ENCODE peak calls at places on chromosome 11, in four cellular contexts. One of them, this sample, is unnamed. For H3K4me1, the result is how much of the 10 kb centered on the place peaks cover.

GRCh38 chr11:3840870-3841425 is at the start of gene RHOG:
- DNase-seq in heart left ventricle: peak
- DNase-seq in CD8-positive, alpha-beta T cell: peak
- DNase-seq in A549: peak
- DNase-seq in this sample: peak

GRCh38 chr11:45921561-45922424 is 663 bp upstream of the LARGE2 start:
- DNase-seq in heart left ventricle: peak
- DNase-seq in CD8-positive, alpha-beta T cell: no peak
- DNase-seq in A549: no peak
- DNase-seq in this sample: peak

GRCh38 chr11:25441432-25441831 is 890.5 kb upstream of the ANO3 start:
- DNase-seq in heart left ventricle: no peak
- DNase-seq in CD8-positive, alpha-beta T cell: no peak
- DNase-seq in A549: no peak
- DNase-seq in this sample: no peak

GRCh38 chr11:1534682-1535081 is 37.4 kb downstream of the DUSP8 start:
- DNase-seq in heart left ventricle: no peak
- DNase-seq in CD8-positive, alpha-beta T cell: no peak
- DNase-seq in A549: no peak
- DNase-seq in this sample: no peak

GRCh38 chr11:44437122-44437521 is 127.2 kb upstream of the ALX4 start:
- DNase-seq in heart left ventricle: no peak
- DNase-seq in CD8-positive, alpha-beta T cell: no peak
- DNase-seq in A549: no peak
- DNase-seq in this sample: no peak

GRCh38 chr11:107824668-107825369 is 33.8 kb downstream of the SLC35F2 start:
- DNase-seq in heart left ventricle: no peak
- DNase-seq in CD8-positive, alpha-beta T cell: no peak
- DNase-seq in A549: no peak
- DNase-seq in this sample: no peak

GRCh38 chr11:10502770-10503169 is 38.2 kb downstream of the RNF141 start:
- DNase-seq in heart left ventricle: no peak
- DNase-seq in CD8-positive, alpha-beta T cell: no peak
- DNase-seq in A549: no peak
- DNase-seq in this sample: no peak

GRCh38 chr11:76086713-76087635 is 119.3 kb downstream of the WNT11 start:
- DNase-seq in heart left ventricle: no peak
- DNase-seq in CD8-positive, alpha-beta T cell: no peak
- DNase-seq in A549: no peak
- DNase-seq in this sample: no peak

GRCh38 chr11:43923327-43924111 is 18.9 kb upstream of the C11orf96 start:
- DNase-seq in heart left ventricle: no peak
- DNase-seq in CD8-positive, alpha-beta T cell: no peak
- DNase-seq in A549: peak
- DNase-seq in this sample: no peak

GRCh38 chr11:79414644-79415317 is 26.0 kb downstream of the TENM4 start:
- DNase-seq in heart left ventricle: no peak
- DNase-seq in CD8-positive, alpha-beta T cell: no peak
- DNase-seq in A549: no peak
- DNase-seq in this sample: no peak

GRCh38 chr11:47394050-47394321 is 14.4 kb upstream of the SLC39A13 start:
- DNase-seq in heart left ventricle: no peak
- DNase-seq in CD8-positive, alpha-beta T cell: no peak
- DNase-seq in A549: no peak
- DNase-seq in this sample: no peak

GRCh38 chr11:125402436-125402835 is 93.6 kb downstream of the FEZ1 start:
- DNase-seq in heart left ventricle: no peak
- DNase-seq in CD8-positive, alpha-beta T cell: no peak
- DNase-seq in A549: no peak
- DNase-seq in this sample: no peak

GRCh38 chr11:130872961-130873360 is 43.3 kb downstream of the SNX19 start:
- DNase-seq in heart left ventricle: no peak
- DNase-seq in CD8-positive, alpha-beta T cell: no peak
- DNase-seq in A549: no peak
- DNase-seq in this sample: no peak

GRCh38 chr11:72378704-72379383 is 55.5 kb downstream of the CLPB start:
- DNase-seq in heart left ventricle: no peak
- DNase-seq in CD8-positive, alpha-beta T cell: no peak
- DNase-seq in A549: no peak
- DNase-seq in this sample: no peak

GRCh38 chr11:43708776-43709175 is 28.2 kb downstream of the HSD17B12 start:
- DNase-seq in heart left ventricle: no peak
- DNase-seq in CD8-positive, alpha-beta T cell: no peak
- DNase-seq in A549: no peak
- DNase-seq in this sample: no peak

GRCh38 chr11:132125855-132126841 is 755.7 kb downstream of the NTM start:
- DNase-seq in heart left ventricle: no peak
- DNase-seq in CD8-positive, alpha-beta T cell: no peak
- DNase-seq in A549: no peak
- DNase-seq in this sample: no peak

GRCh38 chr11:86151188-86152005 is 82.5 kb upstream of the PICALM start:
- DNase-seq in heart left ventricle: peak
- DNase-seq in CD8-positive, alpha-beta T cell: no peak
- DNase-seq in A549: no peak
- DNase-seq in this sample: peak

GRCh38 chr11:45486461-45486860 is 179.0 kb downstream of the CHST1 start:
- DNase-seq in heart left ventricle: no peak
- DNase-seq in CD8-positive, alpha-beta T cell: no peak
- DNase-seq in A549: no peak
- DNase-seq in this sample: no peak

GRCh38 chr11:123357990-123358827 is 71.9 kb upstream of the GRAMD1B start:
- DNase-seq in heart left ventricle: peak
- DNase-seq in CD8-positive, alpha-beta T cell: no peak
- DNase-seq in A549: peak
- DNase-seq in this sample: no peak

GRCh38 chr11:120400564-120401364 is 64.6 kb downstream of the ARHGEF12 start:
- DNase-seq in heart left ventricle: no peak
- DNase-seq in CD8-positive, alpha-beta T cell: no peak
- DNase-seq in A549: peak
- DNase-seq in this sample: peak

GRCh38 chr11:119161871-119162270 is 6.7 kb upstream of the NLRX1 start:
- DNase-seq in heart left ventricle: no peak
- DNase-seq in CD8-positive, alpha-beta T cell: no peak
- DNase-seq in A549: no peak
- DNase-seq in this sample: no peak

GRCh38 chr11:5252280-5253265 is 2.0 kb downstream of the HBG2 start:
- DNase-seq in heart left ventricle: no peak
- DNase-seq in CD8-positive, alpha-beta T cell: no peak
- DNase-seq in A549: no peak
- DNase-seq in this sample: no peak

GRCh38 chr11:45246241-45246640 is 39.9 kb downstream of the SYT13 start:
- DNase-seq in heart left ventricle: no peak
- DNase-seq in CD8-positive, alpha-beta T cell: no peak
- DNase-seq in A549: no peak
- DNase-seq in this sample: no peak

GRCh38 chr11:2394818-2395105 is 5.8 kb upstream of the TSSC4 start:
- DNase-seq in heart left ventricle: no peak
- DNase-seq in CD8-positive, alpha-beta T cell: no peak
- DNase-seq in A549: no peak
- DNase-seq in this sample: no peak

GRCh38 chr11:84212467-84213390 is 926.6 kb upstream of the CCDC90B start:
- DNase-seq in heart left ventricle: no peak
- DNase-seq in CD8-positive, alpha-beta T cell: no peak
- DNase-seq in A549: no peak
- DNase-seq in this sample: no peak

GRCh38 chr11:72773291-72773690 is 20.6 kb downstream of the STARD10 start:
- DNase-seq in heart left ventricle: peak
- DNase-seq in CD8-positive, alpha-beta T cell: no peak
- DNase-seq in A549: no peak
- DNase-seq in this sample: no peak

GRCh38 chr11:79062814-79063762 is 377.7 kb downstream of the TENM4 start:
- DNase-seq in heart left ventricle: no peak
- DNase-seq in CD8-positive, alpha-beta T cell: no peak
- DNase-seq in A549: peak
- DNase-seq in this sample: no peak

GRCh38 chr11:2586091-2586792 is 113.6 kb downstream of the KCNQ1OT1 start:
- DNase-seq in heart left ventricle: no peak
- DNase-seq in CD8-positive, alpha-beta T cell: peak
- DNase-seq in A549: no peak
- DNase-seq in this sample: peak

GRCh38 chr11:83682645-83682973 is 396.4 kb upstream of the CCDC90B start:
- DNase-seq in heart left ventricle: no peak
- DNase-seq in CD8-positive, alpha-beta T cell: no peak
- DNase-seq in A549: no peak
- DNase-seq in this sample: no peak

GRCh38 chr11:16881074-16881709 is 133.0 kb downstream of the PLEKHA7 start:
- DNase-seq in heart left ventricle: peak
- DNase-seq in CD8-positive, alpha-beta T cell: no peak
- DNase-seq in A549: no peak
- DNase-seq in this sample: peak

GRCh38 chr11:83982825-83983224 is 696.7 kb upstream of the CCDC90B start:
- DNase-seq in heart left ventricle: no peak
- DNase-seq in CD8-positive, alpha-beta T cell: no peak
- DNase-seq in A549: no peak
- DNase-seq in this sample: no peak

DNA sequence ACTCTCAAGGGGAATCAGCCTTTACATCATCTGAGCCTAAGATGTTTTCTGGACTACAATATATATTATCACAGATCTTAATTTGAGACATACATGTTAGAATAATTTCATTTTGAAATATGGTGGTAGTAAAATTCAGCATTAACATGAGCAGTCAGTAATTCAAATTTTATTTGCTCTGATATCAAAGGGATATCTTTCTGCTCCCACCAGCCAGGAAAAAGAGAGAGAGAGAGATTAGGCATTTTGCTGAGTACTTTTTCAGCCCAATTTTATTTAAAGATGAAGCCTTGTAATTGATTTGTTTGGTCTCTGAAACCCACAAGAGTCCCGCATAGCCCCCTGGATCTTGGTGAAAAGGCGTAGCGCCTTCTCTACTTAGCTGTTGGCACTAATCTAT is 38.2 kb downstream of the PARVA start:
- DNase-seq in heart left ventricle: no peak
- DNase-seq in CD8-positive, alpha-beta T cell: no peak
- DNase-seq in A549: no peak
- DNase-seq in this sample: no peak
- H3K27ac ChIP-seq in heart left ventricle: no peak
- H3K27ac ChIP-seq in CD8-positive, alpha-beta T cell: no peak
- H3K27ac ChIP-seq in A549: no peak
- H3K27ac ChIP-seq in this sample: no peak

GRCh38 chr11:64343740-64344133 is 3.7 kb downstream of the CCDC88B start:
- DNase-seq in heart left ventricle: no peak
- DNase-seq in CD8-positive, alpha-beta T cell: no peak
- DNase-seq in A549: peak
- DNase-seq in this sample: no peak

GRCh38 chr11:64341429-64341828 is 1.4 kb downstream of the CCDC88B start:
- DNase-seq in heart left ventricle: no peak
- DNase-seq in CD8-positive, alpha-beta T cell: no peak
- DNase-seq in A549: no peak
- DNase-seq in this sample: no peak

GRCh38 chr11:64342869-64343739 is 3.1 kb downstream of the CCDC88B start:
- DNase-seq in heart left ventricle: no peak
- DNase-seq in CD8-positive, alpha-beta T cell: no peak
- DNase-seq in A549: no peak
- DNase-seq in this sample: no peak

GRCh38 chr11:64340671-64341335 is 799 bp downstream of the CCDC88B start:
- DNase-seq in heart left ventricle: no peak
- DNase-seq in CD8-positive, alpha-beta T cell: peak
- DNase-seq in A549: no peak
- DNase-seq in this sample: no peak

GRCh38 chr11:64341851-64342791 is 2.1 kb downstream of the CCDC88B start:
- DNase-seq in heart left ventricle: peak
- DNase-seq in CD8-positive, alpha-beta T cell: peak
- DNase-seq in A549: peak
- DNase-seq in this sample: peak
- TF ChIP-seq CTCF in heart left ventricle: peak
- TF ChIP-seq CTCF in CD8-positive, alpha-beta T cell: peak
- TF ChIP-seq CTCF in A549: peak
- TF ChIP-seq CTCF in this sample: peak

DNA sequence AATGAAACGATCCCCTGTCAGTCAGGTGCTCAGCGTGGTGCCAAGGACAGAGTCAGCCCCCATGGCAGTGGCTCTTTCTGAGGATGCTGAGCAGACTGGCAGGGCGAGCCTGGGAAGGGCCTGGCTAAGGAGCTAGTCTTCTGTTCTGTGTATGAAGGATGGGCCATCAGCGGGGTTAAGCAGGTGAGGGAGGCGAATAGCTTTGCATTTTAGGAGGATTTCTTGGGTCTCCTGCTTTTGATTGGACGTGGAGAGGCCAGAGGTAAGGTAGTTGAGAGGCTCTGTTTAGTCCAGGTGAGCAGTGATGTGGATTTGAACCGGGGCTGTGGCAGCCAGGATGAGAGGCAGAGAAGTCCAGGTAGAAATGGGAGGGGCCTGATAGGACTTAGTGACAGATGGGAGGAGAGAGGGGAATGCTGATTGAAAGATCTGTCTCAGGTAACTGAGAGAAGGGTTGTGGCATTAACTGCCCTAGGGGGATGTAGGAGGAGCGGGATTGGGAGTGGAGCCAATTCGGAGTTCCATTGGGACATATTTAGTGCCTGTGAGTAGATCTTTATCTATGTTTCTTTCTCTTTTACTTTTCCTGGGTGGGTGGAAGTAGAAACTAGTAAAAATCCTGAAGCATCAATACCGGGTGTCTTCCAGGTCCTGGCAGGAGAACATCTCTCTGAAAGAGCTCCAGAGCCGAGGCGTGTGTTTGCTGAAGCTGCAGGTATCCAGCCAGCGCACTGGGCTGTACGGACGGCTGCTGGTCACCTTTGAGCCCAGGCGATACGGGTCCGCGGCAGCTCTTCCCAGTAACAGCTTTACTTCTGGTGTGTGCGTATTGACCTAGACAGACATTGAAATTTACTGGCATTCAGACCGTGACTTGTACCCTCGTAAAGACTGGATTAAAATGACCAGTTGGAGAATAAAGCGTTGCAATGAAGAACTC is 2.0 kb downstream of the IGHMBP2 start:
- DNase-seq in heart left ventricle: no peak
- DNase-seq in CD8-positive, alpha-beta T cell: no peak
- DNase-seq in A549: no peak
- DNase-seq in this sample: peak
- H3K4me1 ChIP-seq in heart left ventricle: under half
- H3K4me1 ChIP-seq in CD8-positive, alpha-beta T cell: under half
- H3K4me1 ChIP-seq in A549: under half
- H3K4me1 ChIP-seq in this sample: under half

GRCh38 chr11:6586434-6587359 is 16.7 kb downstream of the RRP8 start:
- DNase-seq in heart left ventricle: no peak
- DNase-seq in CD8-positive, alpha-beta T cell: no peak
- DNase-seq in A549: no peak
- DNase-seq in this sample: peak
- H3K27ac ChIP-seq in heart left ventricle: peak
- H3K27ac ChIP-seq in CD8-positive, alpha-beta T cell: no peak
- H3K27ac ChIP-seq in A549: no peak
- H3K27ac ChIP-seq in this sample: no peak